ENCODE peak calls at places on chromosome 22, in four cellular contexts. One of them, this sample, is unnamed.

GRCh38 chr22:48652796-48653195 is 1174.9 kb downstream of the BRD1 start:
- DNase-seq in fibroblast of gingiva: no peak
- DNase-seq in upper lobe of right lung: no peak
- DNase-seq in aorta: no peak
- DNase-seq in this sample: no peak

GRCh38 chr22:27534720-27535125 is 266.8 kb downstream of the MN1 start:
- DNase-seq in upper lobe of right lung: no peak
- DNase-seq in fibroblast of gingiva: peak; percentile 89
- DNase-seq in aorta: no peak
- DNase-seq in this sample: no peak

GRCh38 chr22:22348127-22348814 is 103.7 kb downstream of the VPREB1 start:
- DNase-seq in aorta: no peak
- DNase-seq in upper lobe of right lung: no peak
- DNase-seq in fibroblast of gingiva: no peak
- DNase-seq in this sample: no peak

GRCh38 chr22:22080270-22080669 is 97.7 kb upstream of the TOP3B start:
- DNase-seq in aorta: no peak
- DNase-seq in upper lobe of right lung: no peak
- DNase-seq in fibroblast of gingiva: no peak
- DNase-seq in this sample: no peak

GRCh38 chr22:38162881-38163843 is 18.5 kb downstream of the PLA2G6 start:
- DNase-seq in upper lobe of right lung: peak; percentile 39
- DNase-seq in aorta: no peak
- DNase-seq in fibroblast of gingiva: no peak
- DNase-seq in this sample: no peak

GRCh38 chr22:33922268-33922667 is 2.0 kb upstream of the LARGE1 start:
- DNase-seq in upper lobe of right lung: no peak
- DNase-seq in fibroblast of gingiva: peak; percentile 2
- DNase-seq in aorta: peak; percentile 75
- DNase-seq in this sample: no peak

GRCh38 chr22:18110194-18110943 is at the start of gene TUBA8:
- DNase-seq in aorta: peak; percentile 86
- DNase-seq in upper lobe of right lung: peak; percentile 70
- DNase-seq in fibroblast of gingiva: peak; percentile 12
- DNase-seq in this sample: no peak

GRCh38 chr22:23382796-23383195 is 197.3 kb downstream of the IGLL1 start:
- DNase-seq in fibroblast of gingiva: no peak
- DNase-seq in aorta: peak; percentile 63
- DNase-seq in upper lobe of right lung: no peak
- DNase-seq in this sample: no peak

GRCh38 chr22:26798433-26799065 is 141.2 kb downstream of the MIAT start:
- DNase-seq in fibroblast of gingiva: no peak
- DNase-seq in upper lobe of right lung: no peak
- DNase-seq in aorta: no peak
- DNase-seq in this sample: no peak

GRCh38 chr22:42619261-42620063 is 4.8 kb upstream of the POLDIP3 start:
- DNase-seq in upper lobe of right lung: no peak
- DNase-seq in aorta: no peak
- DNase-seq in fibroblast of gingiva: no peak
- DNase-seq in this sample: no peak

GRCh38 chr22:22958621-22959020 is 71.0 kb downstream of the IGLL5 start:
- DNase-seq in aorta: no peak
- DNase-seq in upper lobe of right lung: no peak
- DNase-seq in fibroblast of gingiva: no peak
- DNase-seq in this sample: no peak

GRCh38 chr22:48578138-48579034 is 1249.3 kb downstream of the BRD1 start:
- DNase-seq in aorta: no peak
- DNase-seq in fibroblast of gingiva: no peak
- DNase-seq in upper lobe of right lung: no peak
- DNase-seq in this sample: no peak

GRCh38 chr22:24433868-24434471 is 6.6 kb downstream of the ADORA2A start:
- DNase-seq in fibroblast of gingiva: peak; percentile 20
- DNase-seq in upper lobe of right lung: peak; percentile 55
- DNase-seq in aorta: peak; percentile 80
- DNase-seq in this sample: no peak

GRCh38 chr22:37601540-37602442 is 6.8 kb upstream of the GGA1 start:
- DNase-seq in fibroblast of gingiva: peak; percentile 57
- DNase-seq in aorta: no peak
- DNase-seq in upper lobe of right lung: no peak
- DNase-seq in this sample: no peak

GRCh38 chr22:17199131-17199731 is 20.0 kb downstream of the ADA2 start:
- DNase-seq in upper lobe of right lung: no peak
- DNase-seq in fibroblast of gingiva: peak; percentile 48
- DNase-seq in aorta: no peak
- DNase-seq in this sample: no peak

GRCh38 chr22:27409299-27409698 is 392.3 kb downstream of the MN1 start:
- DNase-seq in fibroblast of gingiva: peak; percentile 19
- DNase-seq in upper lobe of right lung: no peak
- DNase-seq in aorta: no peak
- DNase-seq in this sample: no peak

GRCh38 chr22:46180370-46181137 is 30.2 kb downstream of the PPARA start:
- DNase-seq in aorta: no peak
- DNase-seq in upper lobe of right lung: no peak
- DNase-seq in fibroblast of gingiva: no peak
- DNase-seq in this sample: no peak

GRCh38 chr22:46171940-46172339 is 21.6 kb downstream of the PPARA start:
- DNase-seq in aorta: no peak
- DNase-seq in upper lobe of right lung: no peak
- DNase-seq in fibroblast of gingiva: peak; percentile 83
- DNase-seq in this sample: no peak

GRCh38 chr22:50081426-50082196 is 3.6 kb downstream of the MLC1 start:
- DNase-seq in upper lobe of right lung: no peak
- DNase-seq in aorta: peak; percentile 64
- DNase-seq in fibroblast of gingiva: no peak
- DNase-seq in this sample: no peak

GRCh38 chr22:27456696-27457503 is 344.7 kb downstream of the MN1 start:
- DNase-seq in upper lobe of right lung: no peak
- DNase-seq in aorta: no peak
- DNase-seq in fibroblast of gingiva: peak; percentile 57
- DNase-seq in this sample: no peak

GRCh38 chr22:40240160-40240559 is 62.4 kb downstream of the TNRC6B start:
- DNase-seq in upper lobe of right lung: no peak
- DNase-seq in fibroblast of gingiva: no peak
- DNase-seq in aorta: no peak
- DNase-seq in this sample: no peak

This sample was measured in CD8-positive, alpha-beta T cell.